ENCODE peak calls at places on chromosomes 16 and 17, in six cellular contexts. J is HCT116; M is ovary; W is CD8-positive, alpha-beta T cell; S is neural progenitor cell; B is tibial nerve. O is an unnamed sample. For H3K9me3 and H3K4me1, the result is how much of the 10 kb centered on the place peaks cover.

GRCh38 chr16:11224894-11225676 is 30.9 kb downstream of the SOCS1 start:
- DNase-seq in J (no peak), M (no peak), W (peak), S (no peak), B (no peak), O (no peak)

GRCh38 chr16:87108941-87109340 is 208.3 kb downstream of the C16orf95 start:
- DNase-seq in J (no peak), M (no peak), W (no peak), S (no peak), B (no peak), O (no peak)

GRCh38 chr17:79907217-79907715 is 68.0 kb upstream of the CBX4 start:
- DNase-seq in J (no peak), M (no peak), W (no peak), S (no peak), B (no peak), O (no peak)

GRCh38 chr17:15307686-15308085 is 33.7 kb downstream of the TEKT3 start:
- DNase-seq in J (no peak), M (no peak), W (no peak), S (no peak), B (no peak), O (no peak)

GRCh38 chr16:35737076-35737475 is 2277.7 kb downstream of the TP53TG3F start:
- DNase-seq in J (no peak), M (no peak), W (no peak), S (no peak), B (no peak), O (no peak)

GRCh38 chr16:4407543-4408322 is 8.7 kb downstream of the CORO7 start:
- DNase-seq in J (no peak), M (no peak), W (no peak), S (no peak), B (no peak), O (no peak)

GRCh38 chr17:32007463-32008298 is 498 bp downstream of the LRRC37B start:
- DNase-seq in J (no peak), M (peak), W (peak), S (peak), B (no peak), O (no peak)

GRCh38 chr16:58456193-58456592 is 43.8 kb upstream of the NDRG4 start:
- DNase-seq in J (no peak), M (no peak), W (no peak), S (no peak), B (no peak), O (no peak)

GRCh38 chr16:65409505-65409904 is 287.6 kb upstream of the CDH11 start:
- DNase-seq in J (no peak), M (no peak), W (no peak), S (no peak), B (no peak), O (no peak)

GRCh38 chr17:29376667-29377268 is 13.4 kb upstream of the TAOK1 start:
- DNase-seq in J (no peak), M (no peak), W (no peak), S (peak), B (no peak), O (no peak)

GRCh38 chr16:31347445-31347844 is 7.5 kb upstream of the ITGAX start:
- DNase-seq in J (no peak), M (no peak), W (no peak), S (no peak), B (no peak), O (peak)

GRCh38 chr17:74738051-74738996 is 1.3 kb downstream of the RAB37 start:
- DNase-seq in J (no peak), M (no peak), W (peak), S (no peak), B (no peak), O (no peak)

GRCh38 chr17:79086609-79087427 is 12.2 kb downstream of the ENGASE start:
- DNase-seq in J (no peak), M (no peak), W (no peak), S (no peak), B (no peak), O (no peak)

GRCh38 chr16:81869326-81869725 is 90.2 kb downstream of the PLCG2 start:
- DNase-seq in J (no peak), M (no peak), W (no peak), S (no peak), B (no peak), O (no peak)

GRCh38 chr17:63492940-63493339 is 16.1 kb downstream of the ACE start:
- DNase-seq in J (no peak), M (no peak), W (no peak), S (no peak), B (no peak), O (no peak)

DNA sequence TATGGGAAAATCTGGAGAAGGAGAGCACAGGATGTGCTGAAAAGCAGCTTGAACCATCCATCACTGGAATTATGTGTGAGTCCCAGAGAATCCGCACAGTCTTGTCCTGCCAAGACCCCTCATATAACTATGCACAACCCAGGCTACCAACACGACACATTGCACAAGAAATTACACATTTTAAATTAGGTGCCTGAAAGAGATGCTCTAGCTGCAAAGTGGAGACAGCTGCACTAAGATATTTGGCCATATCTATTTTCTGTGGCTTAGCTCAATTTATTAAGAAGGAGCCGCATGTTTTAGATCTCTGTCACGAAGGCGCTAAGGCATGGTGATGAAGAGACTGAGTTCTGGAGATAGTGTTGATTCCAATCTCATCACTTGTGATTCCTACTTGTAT is 1308.4 kb downstream of the CDH8 start:
- DNase-seq in J (no peak), M (no peak), W (no peak), S (no peak), B (no peak), O (no peak)
- H3K9me3 ChIP-seq in J (under half), M (under half), W (under half), S (under half), B (under half), O (under half)

GRCh38 chr17:50209133-50209471 is 7.7 kb upstream of the COL1A1 start:
- DNase-seq in J (no peak), M (peak), W (no peak), S (no peak), B (no peak), O (no peak)

GRCh38 chr17:50206604-50207293 is 5.3 kb upstream of the COL1A1 start:
- DNase-seq in J (no peak), M (peak), W (no peak), S (peak), B (peak), O (no peak)

GRCh38 chr17:50208611-50209061 is 7.2 kb upstream of the COL1A1 start:
- DNase-seq in J (no peak), M (peak), W (no peak), S (no peak), B (peak), O (peak)

GRCh38 chr17:50207318-50207717 is 5.9 kb upstream of the COL1A1 start:
- DNase-seq in J (no peak), M (peak), W (no peak), S (no peak), B (peak), O (no peak)

DNA sequence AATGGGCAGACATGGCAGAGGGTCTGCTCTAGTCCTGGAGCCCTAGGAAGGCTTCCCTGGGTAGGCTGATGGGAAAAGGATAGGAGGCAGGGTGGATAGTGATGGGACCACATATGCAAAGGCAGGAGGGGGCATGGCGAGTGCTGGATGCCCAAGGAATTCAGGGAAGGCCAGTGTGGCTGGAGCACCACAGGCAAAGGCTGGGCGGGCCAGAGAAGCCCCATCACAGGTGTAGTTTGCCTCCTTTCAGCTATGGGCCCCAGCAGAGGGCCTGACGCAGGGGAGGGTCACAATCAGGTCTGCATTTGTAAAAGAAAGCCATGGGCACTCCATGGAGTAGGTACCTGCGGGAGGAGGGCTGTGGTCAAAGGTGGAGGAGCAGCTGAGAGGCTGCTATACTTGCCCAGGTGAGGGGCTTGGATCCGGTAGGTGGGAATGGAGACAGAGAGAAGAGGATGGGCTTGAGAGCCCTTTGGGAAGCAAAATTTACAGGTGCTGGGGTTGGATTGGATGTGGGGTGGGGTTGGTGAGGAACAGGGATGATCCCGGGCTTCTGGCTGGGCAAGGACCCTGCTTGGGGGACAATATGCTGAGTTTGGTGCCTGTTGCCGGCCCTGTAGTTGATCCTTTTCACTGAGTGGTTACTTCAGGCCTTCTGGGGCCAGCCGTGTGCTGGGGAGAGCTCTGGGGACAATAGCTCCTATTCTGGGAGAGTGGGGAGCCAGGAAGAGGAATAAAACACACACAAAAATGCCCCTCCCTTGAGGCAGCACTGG is 6.5 kb upstream of the COL1A1 start:
- DNase-seq in J (no peak), M (peak), W (no peak), S (no peak), B (peak), O (no peak)
- H3K4me1 ChIP-seq in J (under half), M (under half), W (under half), S (under half), B (half or more), O (half or more)

GRCh38 chr16:919658-920631 is 50.8 kb downstream of the LMF1 start:
- DNase-seq in J (no peak), M (no peak), W (no peak), S (no peak), B (no peak), O (no peak)
- H3K9me3 ChIP-seq in J (under half), M (under half), W (under half), S (under half), B (under half), O (under half)

GRCh38 chr16:73050115-73051099 is 2.5 kb upstream of the ZFHX3 start:
- DNase-seq in J (no peak), M (no peak), W (no peak), S (no peak), B (no peak), O (no peak)

GRCh38 chr16:73051216-73051615 is 3.3 kb upstream of the ZFHX3 start:
- DNase-seq in J (no peak), M (no peak), W (no peak), S (no peak), B (no peak), O (no peak)

GRCh38 chr16:73053038-73053378 is 5.1 kb upstream of the ZFHX3 start:
- DNase-seq in J (no peak), M (no peak), W (no peak), S (no peak), B (no peak), O (no peak)

GRCh38 chr16:73052441-73053030 is 4.6 kb upstream of the ZFHX3 start:
- DNase-seq in J (no peak), M (no peak), W (no peak), S (peak), B (no peak), O (no peak)

GRCh38 chr16:73051903-73052302 is 4.0 kb upstream of the ZFHX3 start:
- DNase-seq in J (no peak), M (no peak), W (no peak), S (no peak), B (no peak), O (no peak)
- H3K4me1 ChIP-seq in J (half or more), M (under half), W (under half), S (half or more), B (half or more), O (under half)

DNA sequence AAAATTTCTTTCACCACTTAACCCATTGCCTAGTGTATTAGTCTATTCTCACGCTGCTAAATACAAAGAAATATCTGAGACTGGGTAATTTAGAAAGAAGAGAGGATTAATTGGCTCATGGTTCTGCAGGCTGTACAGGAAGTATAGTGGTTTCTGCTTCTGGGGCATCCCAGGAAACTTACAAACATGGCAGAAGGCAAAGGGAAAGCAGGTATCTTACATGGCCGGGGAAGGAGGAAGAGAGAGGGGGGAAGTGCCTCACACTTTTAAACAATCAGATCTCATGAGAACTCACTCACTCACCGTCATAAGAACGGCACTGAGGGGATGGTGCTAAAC is 931.4 kb upstream of the SOX9 start:
- DNase-seq in J (no peak), M (no peak), W (no peak), S (no peak), B (no peak), O (no peak)
- H3K9me3 ChIP-seq in J (under half), M (under half), W (under half), S (under half), B (under half), O (under half)

DNA sequence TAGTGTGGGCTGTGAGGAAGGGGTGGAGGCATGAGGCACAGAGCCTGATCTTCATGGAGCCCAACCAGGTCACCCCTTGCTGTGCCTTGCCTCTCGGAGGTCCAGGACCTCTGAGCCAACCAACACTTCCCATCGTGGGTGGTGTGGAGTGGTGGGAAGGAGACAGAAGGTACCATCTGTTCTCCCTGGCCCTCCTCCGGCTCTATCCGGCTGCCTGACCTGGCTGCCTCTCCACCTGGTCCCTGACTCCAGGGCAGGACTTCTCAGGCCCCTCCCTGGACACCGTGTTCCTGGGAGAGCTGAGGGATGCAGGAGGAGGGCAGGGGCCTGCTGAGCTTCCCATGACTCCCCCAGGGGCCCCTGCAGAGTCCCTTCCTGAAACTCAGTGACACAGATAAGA is 3.9 kb downstream of the PDK2 start:
- DNase-seq in J (no peak), M (no peak), W (no peak), S (no peak), B (no peak), O (no peak)
- H3K4me1 ChIP-seq in J (under half), M (under half), W (under half), S (under half), B (half or more), O (half or more)

DNA sequence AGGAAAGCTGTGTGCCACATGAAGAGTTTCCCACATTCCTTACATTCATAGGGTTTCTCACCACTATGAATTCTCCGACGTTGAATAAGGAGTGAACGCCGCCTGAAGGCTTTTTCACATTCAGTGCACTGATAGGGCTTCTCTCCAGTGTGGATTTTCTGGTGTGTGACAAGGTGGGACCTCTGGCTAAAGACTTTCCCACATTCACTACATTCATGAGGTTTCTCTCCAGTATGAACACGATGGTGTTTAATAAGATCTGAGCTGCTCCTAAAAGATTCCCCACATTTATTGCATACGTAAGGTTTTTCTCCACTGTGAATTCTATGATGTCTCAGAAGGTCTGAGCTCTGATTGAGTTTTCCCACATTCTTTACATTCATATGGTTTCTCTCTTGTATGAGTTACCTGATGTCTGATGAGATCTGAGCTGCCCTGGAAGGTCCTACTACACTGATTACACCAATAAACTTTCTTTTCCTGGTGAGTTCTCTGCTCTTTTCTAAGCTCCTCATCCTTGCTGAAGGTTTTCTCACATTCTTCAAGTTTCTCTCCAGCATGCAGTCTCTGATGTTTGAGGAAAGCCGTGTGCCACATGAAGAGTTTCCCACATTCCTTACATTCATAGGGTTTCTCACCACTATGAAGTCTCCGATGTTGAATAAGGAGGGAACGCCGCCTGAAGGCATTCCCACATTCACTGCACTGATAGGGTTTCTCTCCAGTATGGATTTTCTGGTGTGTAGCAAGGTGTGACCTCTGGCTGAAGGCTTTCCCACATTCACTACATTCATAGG is 10.0 kb downstream of the ZNF594 start:
- DNase-seq in J (no peak), M (no peak), W (no peak), S (no peak), B (no peak), O (no peak)
- H3K9me3 ChIP-seq in J (half or more), M (under half), W (under half), S (half or more), B (under half), O (half or more)

GRCh38 chr16:85623250-85623649 is 10.1 kb downstream of the GSE1 start:
- DNase-seq in J (no peak), M (no peak), W (no peak), S (no peak), B (no peak), O (no peak)

GRCh38 chr16:85622683-85623082 is 9.6 kb downstream of the GSE1 start:
- DNase-seq in J (no peak), M (no peak), W (no peak), S (no peak), B (no peak), O (no peak)

GRCh38 chr16:85624646-85625045 is 11.5 kb downstream of the GSE1 start:
- DNase-seq in J (no peak), M (no peak), W (no peak), S (no peak), B (no peak), O (no peak)

GRCh38 chr16:85625053-85625452 is 11.9 kb downstream of the GSE1 start:
- DNase-seq in J (no peak), M (no peak), W (no peak), S (no peak), B (no peak), O (no peak)

GRCh38 chr16:85623997-85624601 is 11.0 kb downstream of the GSE1 start:
- DNase-seq in J (no peak), M (no peak), W (no peak), S (no peak), B (no peak), O (no peak)
- H3K4me1 ChIP-seq in J (under half), M (under half), W (half or more), S (under half), B (under half), O (under half)

DNA sequence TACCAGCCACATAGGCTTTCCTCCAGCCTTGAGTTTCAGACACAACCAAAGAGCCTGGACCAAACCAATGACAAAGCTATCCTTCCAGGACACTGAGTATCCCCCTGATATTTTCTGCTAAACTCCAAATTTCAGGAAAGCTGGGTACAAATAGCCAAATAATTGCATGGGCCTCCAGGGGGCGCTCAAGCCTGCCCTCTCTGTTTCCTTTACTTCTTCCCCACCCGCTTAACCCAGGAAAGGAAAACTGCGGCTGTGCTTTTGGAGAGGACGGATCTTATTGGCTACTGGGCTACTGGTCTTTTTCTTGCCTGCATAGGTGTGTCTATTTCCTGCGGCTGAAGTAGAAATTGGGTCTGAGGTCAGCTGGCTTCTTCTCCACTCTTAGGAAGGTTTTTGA is 30.1 kb downstream of the GNGT2 start:
- DNase-seq in J (peak), M (peak), W (peak), S (peak), B (peak), O (peak)
- H3K9me3 ChIP-seq in J (under half), M (under half), W (under half), S (under half), B (under half), O (under half)

DNA sequence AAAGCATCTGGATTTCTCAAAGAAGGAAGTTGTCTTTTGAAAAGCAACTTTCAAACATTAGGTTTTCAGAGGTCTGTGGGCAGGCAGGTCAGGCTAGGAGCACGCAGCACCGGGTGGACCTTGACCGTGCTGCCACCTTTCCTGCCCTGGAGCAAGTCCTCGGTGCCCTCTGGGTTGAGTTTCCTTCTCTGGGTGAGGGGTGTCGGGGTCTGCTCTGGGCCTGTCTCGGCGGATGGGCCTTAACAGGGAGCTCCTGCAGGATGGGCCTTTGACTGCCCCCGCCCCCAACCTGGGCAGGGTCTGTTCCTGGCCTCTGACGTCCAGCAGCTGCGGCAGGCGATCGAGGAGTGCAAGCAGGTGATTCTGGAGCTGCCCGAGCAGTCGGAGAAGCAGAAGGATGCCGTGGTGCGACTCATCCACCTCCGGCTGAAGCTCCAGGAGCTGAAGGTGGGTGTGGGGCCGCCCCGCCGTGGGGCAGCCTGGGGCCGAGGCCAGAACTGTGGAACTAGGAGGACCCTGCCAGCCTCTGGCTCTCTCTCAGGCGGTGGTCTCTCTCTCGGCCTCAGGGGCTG is 8.7 kb downstream of the DEF8 start:
- DNase-seq in J (no peak), M (no peak), W (no peak), S (no peak), B (no peak), O (no peak)
- H3K4me1 ChIP-seq in J (under half), M (under half), W (under half), S (under half), B (under half), O (under half)

O was measured in suprapubic skin.